ENCODE peak calls at places on chromosomes 3 and 15, in four cellular contexts. H, E, K and L are unnamed samples.

GRCh38 chr3:196093271-196094111 is 11.6 kb upstream of the TFRC start:
- DNase-seq in H (no peak), E (no peak), K (peak; percentile 33), L (no peak)

GRCh38 chr3:62562017-62562416 is 188.7 kb upstream of the FEZF2 start:
- DNase-seq in H (no peak), E (no peak), K (peak; percentile 90), L (no peak)

GRCh38 chr3:145936986-145937385 is 224.0 kb downstream of the PLOD2 start:
- DNase-seq in H (no peak), E (no peak), K (no peak), L (no peak)

GRCh38 chr15:22961661-22962221 is 18.4 kb downstream of the CYFIP1 start:
- DNase-seq in H (no peak), E (no peak), K (peak; percentile 59), L (no peak)

GRCh38 chr3:11305509-11305908 is 33.3 kb downstream of the ATG7 start:
- DNase-seq in H (no peak), E (no peak), K (no peak), L (no peak)

GRCh38 chr3:53646723-53647122 is 152.3 kb downstream of the CACNA1D start:
- DNase-seq in H (no peak), E (no peak), K (no peak), L (no peak)

GRCh38 chr15:73683624-73684536 is at the start of gene CD276:
- DNase-seq in H (no peak), E (no peak), K (peak; percentile 58), L (peak; percentile 61)

GRCh38 chr15:48559270-48559669 is 86.2 kb downstream of the FBN1 start:
- DNase-seq in H (no peak), E (no peak), K (peak; percentile 94), L (no peak)

GRCh38 chr3:133991209-133991608 is 38.5 kb downstream of the SLCO2A1 start:
- DNase-seq in H (no peak), E (no peak), K (peak; percentile 25), L (no peak)

GRCh38 chr3:24123596-24123995 is 178.5 kb downstream of the NR1D2 start:
- DNase-seq in H (no peak), E (no peak), K (no peak), L (no peak)

GRCh38 chr15:25385986-25386385 is 52.8 kb downstream of the UBE3A start:
- DNase-seq in H (no peak), E (no peak), K (no peak), L (no peak)

GRCh38 chr3:122975163-122975923 is 52.2 kb downstream of the SEMA5B start:
- DNase-seq in H (no peak), E (no peak), K (peak; percentile 80), L (peak; percentile 57)